ENCODE peak calls at places on chromosomes 4 and X, in four cellular contexts. One of them, this sample, is unnamed.

GRCh38 chr4:17781072-17781830 is at the start of gene FAM184B:
- DNase-seq in dermis blood vessel endothelial cell: peak
- DNase-seq in PC-9: no peak
- DNase-seq in fibroblast of the aortic adventitia: peak
- DNase-seq in this sample: no peak

GRCh38 chrX:35380808-35381700 is 417.1 kb upstream of the MAGEB16 start:
- DNase-seq in dermis blood vessel endothelial cell: peak
- DNase-seq in PC-9: no peak
- DNase-seq in fibroblast of the aortic adventitia: peak
- DNase-seq in this sample: peak

GRCh38 chr4:121182296-121182695 is 18.2 kb upstream of the TNIP3 start:
- DNase-seq in fibroblast of the aortic adventitia: peak
- DNase-seq in PC-9: no peak
- DNase-seq in dermis blood vessel endothelial cell: peak
- DNase-seq in this sample: peak

GRCh38 chr4:182062936-182063335 is 180.3 kb upstream of the TENM3 start:
- DNase-seq in dermis blood vessel endothelial cell: no peak
- DNase-seq in fibroblast of the aortic adventitia: peak
- DNase-seq in PC-9: no peak
- DNase-seq in this sample: peak

GRCh38 chr4:48269861-48270515 is 350 bp upstream of the TEC start:
- DNase-seq in dermis blood vessel endothelial cell: peak
- DNase-seq in fibroblast of the aortic adventitia: peak
- DNase-seq in PC-9: peak
- DNase-seq in this sample: peak

GRCh38 chr4:153522800-153523089 is 56.6 kb downstream of the TMEM131L start:
- DNase-seq in PC-9: no peak
- DNase-seq in dermis blood vessel endothelial cell: no peak
- DNase-seq in fibroblast of the aortic adventitia: no peak
- DNase-seq in this sample: no peak

GRCh38 chrX:19689170-19689814 is 174.0 kb upstream of the MAP3K15 start:
- DNase-seq in PC-9: no peak
- DNase-seq in dermis blood vessel endothelial cell: no peak
- DNase-seq in fibroblast of the aortic adventitia: no peak
- DNase-seq in this sample: no peak

GRCh38 chr4:182085051-182085480 is 158.1 kb upstream of the TENM3 start:
- DNase-seq in fibroblast of the aortic adventitia: no peak
- DNase-seq in dermis blood vessel endothelial cell: no peak
- DNase-seq in PC-9: no peak
- DNase-seq in this sample: peak

GRCh38 chrX:118524344-118524743 is 28.7 kb downstream of the DOCK11 start:
- DNase-seq in dermis blood vessel endothelial cell: no peak
- DNase-seq in fibroblast of the aortic adventitia: no peak
- DNase-seq in PC-9: no peak
- DNase-seq in this sample: no peak